ENCODE peak calls at places on chromosomes 4 and X, in four cellular contexts. X is SK-N-SH, Q is GM12878, U is K562. H is an unnamed sample. For H3K27me3, the result is how much of the 10 kb centered on the place peaks cover.

GRCh38 chr4:69909195-69909594 is 21.7 kb upstream of the CSN1S1 start:
- DNase-seq in Q (no peak), U (no peak), X (no peak), H (no peak)

GRCh38 chr4:30362436-30362835 is 357.7 kb upstream of the PCDH7 start:
- DNase-seq in U (no peak), Q (no peak), X (no peak), H (no peak)

GRCh38 chrX:102934624-102935023 is 2.4 kb upstream of the RAB40AL start:
- DNase-seq in U (peak), X (peak), Q (no peak), H (peak)

GRCh38 chr4:183905081-183905592 is at the start of gene STOX2:
- DNase-seq in X (peak), U (no peak), Q (no peak), H (peak)

GRCh38 chr4:172982151-172982590 is 186.4 kb upstream of the GALNT7 start:
- DNase-seq in Q (peak), X (no peak), U (no peak), H (no peak)

GRCh38 chr4:83251074-83251835 is 33.3 kb downstream of the COQ2 start:
- DNase-seq in X (no peak), U (no peak), Q (no peak), H (no peak)

GRCh38 chr4:111664546-111664945 is 480.7 kb upstream of the FAM241A start:
- DNase-seq in Q (no peak), U (no peak), X (no peak), H (no peak)

GRCh38 chr4:182604161-182604591 is 313.0 kb downstream of the DCTD start:
- DNase-seq in U (no peak), Q (no peak), X (no peak), H (no peak)

GRCh38 chr4:163395055-163395454 is 51.4 kb downstream of the NPY5R start:
- DNase-seq in Q (no peak), U (no peak), X (no peak), H (no peak)

GRCh38 chrX:13293700-13294099 is 26.2 kb downstream of the ATXN3L start:
- DNase-seq in U (peak), Q (no peak), X (no peak), H (no peak)

GRCh38 chrX:147912093-147912801 is 528 bp downstream of the FMR1 start:
- DNase-seq in X (peak), Q (no peak), U (peak), H (no peak)

GRCh38 chr4:24772061-24772705 is 23.2 kb upstream of the SOD3 start:
- DNase-seq in X (no peak), U (no peak), Q (no peak), H (no peak)

GRCh38 chr4:24772952-24773351 is 22.4 kb upstream of the SOD3 start:
- DNase-seq in X (no peak), Q (no peak), U (no peak), H (no peak)

GRCh38 chr4:24770111-24770584 is 25.2 kb upstream of the SOD3 start:
- DNase-seq in Q (peak), U (no peak), X (no peak), H (no peak)

GRCh38 chr4:24768604-24769003 is 26.8 kb upstream of the SOD3 start:
- DNase-seq in U (no peak), Q (no peak), X (no peak), H (no peak)

GRCh38 chr4:24771241-24771640 is 24.1 kb upstream of the SOD3 start:
- DNase-seq in U (no peak), Q (no peak), X (no peak), H (no peak)
- TF ChIP-seq NRF1 in U (no peak), Q (no peak), X (no peak), H (no peak)

DNA sequence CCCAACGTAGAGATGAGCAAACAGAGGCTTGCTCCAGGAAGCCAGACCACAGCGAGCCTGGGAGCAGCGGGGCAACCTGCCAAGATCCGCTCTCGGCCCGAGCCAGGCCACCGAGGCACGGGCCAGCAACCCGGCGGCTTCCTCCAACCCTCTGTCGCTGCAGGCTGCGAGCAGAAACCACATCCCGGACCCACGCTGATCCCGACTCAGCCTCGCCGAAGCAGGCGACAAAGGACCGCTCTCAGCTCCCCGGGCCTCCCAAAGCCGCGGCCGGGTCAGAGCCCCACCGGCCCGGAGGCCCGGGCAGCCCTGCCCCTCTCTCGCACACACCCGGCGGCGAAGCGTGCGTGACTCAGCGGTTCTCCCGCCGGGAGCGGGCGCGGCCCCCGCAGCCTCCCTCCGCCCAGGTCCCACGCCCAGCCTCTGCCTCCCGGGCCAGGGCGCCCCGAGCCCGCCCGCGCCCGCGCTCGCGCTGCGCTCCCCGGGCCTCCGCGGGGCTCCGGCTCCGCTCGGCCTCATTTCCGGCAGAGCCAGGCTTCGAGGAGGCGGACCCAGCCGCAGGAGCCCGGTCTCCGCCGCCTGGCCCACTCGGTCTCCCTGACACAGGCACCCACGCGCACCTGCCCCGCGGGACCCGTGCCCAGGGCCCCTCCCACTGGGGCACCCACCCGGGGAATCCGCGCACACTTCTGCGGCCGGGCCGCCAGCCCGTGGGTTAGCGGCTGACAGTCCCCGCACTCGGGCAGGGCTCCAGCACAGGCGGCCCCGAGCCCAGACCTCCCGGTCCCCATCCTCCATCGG is 1.7 kb downstream of the PPP2R2C start:
- DNase-seq in X (peak), U (peak), Q (no peak), H (peak)
- H3K27me3 ChIP-seq in X (under half), U (under half), Q (under half), H (under half)

GRCh38 chrX:1554469-1555210 is 17.7 kb upstream of the P2RY8 start:
- DNase-seq in X (no peak), Q (no peak), U (no peak), H (no peak)

GRCh38 chrX:1561164-1561563 is 24.2 kb upstream of the P2RY8 start:
- DNase-seq in U (no peak), Q (no peak), X (no peak), H (no peak)

GRCh38 chrX:1551959-1552546 is 15.1 kb upstream of the P2RY8 start:
- DNase-seq in Q (no peak), U (no peak), X (no peak), H (no peak)

GRCh38 chrX:1558761-1559468 is 21.9 kb upstream of the P2RY8 start:
- DNase-seq in Q (no peak), U (no peak), X (no peak), H (peak)

GRCh38 chrX:1555370-1555769 is 18.4 kb upstream of the P2RY8 start:
- DNase-seq in X (no peak), Q (no peak), U (no peak), H (no peak)
- TF ChIP-seq NRF1 in X (no peak), Q (no peak), U (no peak), H (no peak)

DNA sequence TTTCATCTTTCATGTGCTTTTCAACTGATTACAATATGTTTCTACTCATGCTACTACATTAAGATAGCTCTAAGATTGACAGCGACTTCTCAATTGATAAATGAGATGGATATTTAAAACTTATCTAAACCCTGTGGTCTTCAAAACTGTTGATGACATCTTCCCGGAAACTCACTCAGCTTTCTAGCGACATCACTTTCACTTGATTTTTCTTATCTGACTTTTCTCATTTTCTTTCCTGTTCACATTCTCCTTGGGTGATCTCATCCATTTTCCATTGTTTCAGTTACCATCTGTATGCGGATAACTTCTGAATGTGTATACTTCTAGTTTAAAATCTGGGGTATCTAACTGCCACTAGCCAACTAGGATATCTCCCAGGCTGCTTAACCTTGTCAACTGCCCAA is 3.1 kb downstream of the POLR2B start:
- DNase-seq in Q (no peak), U (peak), X (no peak), H (no peak)
- H3K27me3 ChIP-seq in Q (under half), U (under half), X (under half), H (under half)

GRCh38 chr4:107442538-107443083 is 277.4 kb downstream of the PAPSS1 start:
- DNase-seq in X (no peak), Q (no peak), U (no peak), H (no peak)
- TF ChIP-seq NRF1 in X (no peak), Q (no peak), U (no peak), H (no peak)

GRCh38 chr4:5638976-5639375 is 69.4 kb downstream of the EVC2 start:
- DNase-seq in Q (no peak), U (no peak), X (no peak), H (no peak)

GRCh38 chr4:5639556-5639955 is 68.8 kb downstream of the EVC2 start:
- DNase-seq in X (no peak), Q (no peak), U (no peak), H (no peak)

GRCh38 chr4:5638316-5638715 is 70.0 kb downstream of the EVC2 start:
- DNase-seq in U (no peak), X (no peak), Q (no peak), H (no peak)

GRCh38 chr4:5636766-5637670 is 71.3 kb downstream of the EVC2 start:
- DNase-seq in U (no peak), Q (no peak), X (no peak), H (no peak)

DNA sequence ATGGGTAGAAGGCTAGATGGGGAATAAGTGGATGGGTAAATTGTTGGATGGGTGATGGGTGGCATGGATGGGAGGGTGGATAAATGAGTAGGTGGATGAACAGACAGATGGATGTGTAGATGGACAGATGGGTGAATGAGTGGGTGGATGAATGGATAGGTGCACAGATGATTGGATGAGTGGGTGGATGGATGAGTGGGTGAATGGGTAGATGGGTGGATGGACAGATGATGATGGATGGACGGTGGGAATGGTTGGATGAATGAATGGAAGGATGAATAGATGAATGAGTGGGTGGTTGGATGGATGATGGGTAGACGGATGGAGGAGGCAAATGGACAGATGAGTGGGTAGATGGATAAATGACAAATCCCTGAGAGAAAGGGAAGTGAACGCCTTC is 68.3 kb downstream of the EVC2 start:
- DNase-seq in U (no peak), X (no peak), Q (no peak), H (no peak)
- H3K27me3 ChIP-seq in U (under half), X (under half), Q (under half), H (under half)

DNA sequence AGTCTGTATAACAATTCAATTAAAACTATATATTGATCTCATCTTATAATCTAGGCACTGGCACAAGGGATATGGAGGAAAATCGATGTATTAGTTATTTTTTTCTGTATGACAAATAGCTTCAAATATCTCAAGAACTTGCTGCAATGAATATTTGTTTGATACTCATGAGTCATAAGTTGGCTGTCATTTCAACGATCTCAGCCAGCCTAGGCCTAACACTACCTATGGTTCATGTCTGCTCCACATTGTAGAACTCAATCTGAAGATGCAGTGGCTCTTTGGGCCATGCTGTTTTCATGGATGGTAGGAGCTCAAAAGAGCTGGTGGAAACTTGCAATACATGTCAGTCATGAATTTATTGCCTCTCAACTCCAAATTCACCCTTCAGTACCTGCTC is 44.7 kb downstream of the MAGEB17 start:
- DNase-seq in X (no peak), U (no peak), Q (no peak), H (no peak)
- TF ChIP-seq NRF1 in X (no peak), U (no peak), Q (no peak), H (no peak)

H was measured in H1.